ENCODE peak calls at places on chromosomes 5 and 9, in eight cellular contexts. F is AG09309; A is CD8-positive, alpha-beta T cell; Z is left ventricle myocardium inferior; W is GM23338; V is breast epithelium; N is ascending aorta; O is astrocyte of the cerebellum. G is an unnamed sample.

GRCh38 chr5:168047043-168047668 is 244.3 kb upstream of the WWC1 start:
- DNase-seq in F (no peak), A (no peak), Z (no peak), W (peak; percentile 88), V (no peak), N (no peak), O (peak; percentile 44), G (no peak)

GRCh38 chr5:43432486-43433365 is 20.5 kb upstream of the CCL28 start:
- DNase-seq in F (peak; percentile 73), A (no peak), Z (peak; percentile 66), W (no peak), V (peak; percentile 67), N (no peak), O (peak; percentile 94), G (peak; percentile 96)

GRCh38 chr9:134546231-134546731 is 95.3 kb upstream of the COL5A1 start:
- DNase-seq in F (no peak), A (no peak), Z (peak; percentile 15), W (no peak), V (no peak), N (no peak), O (peak; percentile 72), G (no peak)

GRCh38 chr5:146751054-146751453 is 127.5 kb downstream of the PPP2R2B start:
- DNase-seq in F (no peak), A (no peak), Z (no peak), W (no peak), V (no peak), N (no peak), O (no peak), G (no peak)

GRCh38 chr9:3441197-3441816 is 84.5 kb downstream of the RFX3 start:
- DNase-seq in F (peak; percentile 31), A (no peak), Z (no peak), W (peak; percentile 68), V (no peak), N (no peak), O (peak; percentile 55), G (peak; percentile 29)

GRCh38 chr9:34250721-34251120 is 71.9 kb downstream of the UBAP1 start:
- DNase-seq in F (no peak), A (no peak), Z (no peak), W (no peak), V (no peak), N (no peak), O (no peak), G (no peak)

GRCh38 chr9:82260691-82261090 is 272.1 kb downstream of the SPATA31D1 start:
- DNase-seq in F (no peak), A (no peak), Z (no peak), W (no peak), V (no peak), N (no peak), O (no peak), G (no peak)

GRCh38 chr5:76216748-76217147 is 133.6 kb downstream of the SV2C start:
- DNase-seq in F (no peak), A (no peak), Z (no peak), W (no peak), V (no peak), N (no peak), O (no peak), G (no peak)

GRCh38 chr9:520315-520714 is 305.6 kb downstream of the DOCK8 start:
- DNase-seq in F (no peak), A (no peak), Z (no peak), W (no peak), V (no peak), N (no peak), O (no peak), G (no peak)

GRCh38 chr5:152349683-152350526 is 55.2 kb downstream of the NMUR2 start:
- DNase-seq in F (no peak), A (no peak), Z (peak; percentile 28), W (peak; percentile 70), V (no peak), N (no peak), O (peak; percentile 8), G (no peak)

GRCh38 chr9:89486681-89487080 is 11.2 kb downstream of the SEMA4D start:
- DNase-seq in F (no peak), A (peak; percentile 40), Z (no peak), W (no peak), V (no peak), N (no peak), O (no peak), G (no peak)

GRCh38 chr5:6383376-6383775 is 5.0 kb upstream of the MED10 start:
- DNase-seq in F (no peak), A (no peak), Z (no peak), W (no peak), V (no peak), N (no peak), O (no peak), G (no peak)

GRCh38 chr9:86515221-86515620 is 161.0 kb upstream of the TUT7 start:
- DNase-seq in F (no peak), A (no peak), Z (no peak), W (no peak), V (no peak), N (no peak), O (no peak), G (no peak)

GRCh38 chr9:125233678-125234077 is 7.5 kb downstream of the HSPA5 start:
- DNase-seq in F (peak; percentile 97), A (no peak), Z (no peak), W (no peak), V (no peak), N (no peak), O (peak; percentile 93), G (peak; percentile 96)

GRCh38 chr5:135489466-135490244 is 37.5 kb upstream of the TIFAB start:
- DNase-seq in F (no peak), A (no peak), Z (no peak), W (peak; percentile 62), V (no peak), N (no peak), O (no peak), G (no peak)
- H3K4me3 ChIP-seq in F (no peak overlapping the region), A (no peak overlapping the region), Z (peak overlapping the region; percentile 57), W (peak overlapping the region; percentile 57), V (peak overlapping the region; percentile 42), N (peak overlapping the region; percentile 49), O (peak overlapping the region; percentile 39), G (peak overlapping the region; percentile 49)

GRCh38 chr9:4489562-4489918 is 728 bp upstream of the SLC1A1 start:
- DNase-seq in F (no peak), A (no peak), Z (no peak), W (peak; percentile 57), V (no peak), N (peak; percentile 65), O (no peak), G (no peak)
- H3K4me3 ChIP-seq in F (peak overlapping the region; percentile 78), A (peak overlapping the region; percentile 65), Z (peak overlapping the region; percentile 89), W (peak overlapping the region; percentile 70), V (peak overlapping the region; percentile 67), N (peak overlapping the region; percentile 67), O (peak overlapping the region; percentile 63), G (peak overlapping the region; percentile 98)

DNA sequence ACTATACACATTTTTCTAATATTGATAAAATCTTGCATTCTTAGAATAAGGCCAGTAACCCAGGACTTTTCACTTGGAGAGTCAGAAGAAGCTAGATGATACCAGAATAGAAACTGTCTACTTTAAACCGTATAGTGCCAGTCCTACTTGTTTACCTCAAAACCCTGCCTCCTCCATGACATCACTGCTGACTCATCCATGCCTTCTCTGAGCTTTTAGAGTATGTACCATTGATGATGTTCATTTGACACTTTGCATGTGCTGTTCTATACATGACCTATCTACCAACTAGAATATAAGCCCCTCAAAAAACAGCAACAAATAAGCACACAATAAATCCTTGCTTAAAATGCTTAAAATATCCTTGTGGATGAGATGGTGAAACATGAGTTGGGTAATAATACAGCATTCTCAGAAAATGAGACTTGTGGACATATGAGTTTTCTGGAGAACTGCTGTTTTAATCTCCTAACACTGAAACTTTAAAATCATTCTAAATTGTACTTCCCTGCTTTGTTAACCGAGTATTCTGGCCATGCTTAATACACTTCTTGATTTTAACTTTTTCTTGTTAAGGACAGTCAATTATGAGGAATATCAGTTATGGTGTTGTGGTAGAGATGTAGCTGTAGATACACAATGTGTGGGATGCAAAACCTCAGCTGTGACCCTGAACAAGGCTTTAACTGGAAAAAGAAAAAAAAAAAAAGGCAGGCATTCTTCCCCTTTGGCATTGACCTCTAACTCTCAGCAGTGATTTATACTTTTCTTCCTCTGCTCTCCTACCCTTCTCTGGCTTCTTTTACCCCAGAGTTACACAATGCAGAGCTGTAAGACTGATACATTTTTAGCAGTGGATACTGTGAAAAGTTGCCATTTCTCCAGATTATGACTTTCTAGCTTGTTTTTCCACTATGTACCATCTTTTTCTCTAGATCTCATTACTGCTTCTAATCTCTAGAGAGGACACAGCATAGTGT is 2.3 kb downstream of the CTNNAL1 start:
- DNase-seq in F (no peak), A (no peak), Z (no peak), W (no peak), V (no peak), N (no peak), O (peak; percentile 55), G (no peak)
- H3K4me3 ChIP-seq in F (peak overlapping the region; percentile 81), A (no peak overlapping the region), Z (peak overlapping the region; percentile 87), W (peak overlapping the region; percentile 68), V (no peak overlapping the region), N (peak overlapping the region; percentile 87), O (peak overlapping the region; percentile 74), G (peak overlapping the region; percentile 82)

GRCh38 chr5:1167361-1167727 is 34.1 kb upstream of the SLC6A19 start:
- DNase-seq in F (no peak), A (no peak), Z (no peak), W (no peak), V (no peak), N (no peak), O (no peak), G (no peak)
- H3K4me3 ChIP-seq in F (no peak overlapping the region), A (peak overlapping the region; percentile 31), Z (no peak overlapping the region), W (no peak overlapping the region), V (no peak overlapping the region), N (no peak overlapping the region), O (no peak overlapping the region), G (no peak overlapping the region)